ENCODE peak calls at places on chromosomes 12 and 14, in four cellular contexts. G is renal cortical epithelial cell, T is T-helper 1 cell, Z is iris pigment epithelial cell. C is an unnamed sample.
A peak's percentile ranks its signal among the peaks of the same experiment; 100 is the strongest.

GRCh38 chr12:67760586-67761275 is 112.2 kb downstream of the DYRK2 start:
- DNase-seq in T (no peak), G (peak; percentile 27), Z (peak; percentile 34), C (no peak)

GRCh38 chr14:58965601-58966000 is 222.9 kb upstream of the DAAM1 start:
- DNase-seq in T (no peak), G (no peak), Z (no peak), C (no peak)

GRCh38 chr12:32400114-32400672 is 835 bp downstream of the FGD4 start:
- DNase-seq in T (no peak), G (peak; percentile 47), Z (no peak), C (no peak)

GRCh38 chr12:108129017-108129812 is at the start of gene WSCD2:
- DNase-seq in T (no peak), Z (peak; percentile 10), G (no peak), C (no peak)

GRCh38 chr12:57261385-57261784 is 10.4 kb upstream of the STAC3 start:
- DNase-seq in Z (no peak), T (no peak), G (no peak), C (no peak)

GRCh38 chr12:55068416-55069010 is 48.7 kb downstream of the NEUROD4 start:
- DNase-seq in T (no peak), G (peak; percentile 55), Z (peak; percentile 60), C (no peak)

GRCh38 chr14:32399920-32400319 is 70.8 kb downstream of the AKAP6 start:
- DNase-seq in T (no peak), Z (no peak), G (no peak), C (no peak)

GRCh38 chr12:2311001-2311778 is 258.4 kb downstream of the CACNA1C start:
- DNase-seq in T (no peak), G (peak; percentile 70), Z (peak; percentile 40), C (no peak)

GRCh38 chr12:6052940-6053329 is 71.5 kb downstream of the VWF start:
- DNase-seq in G (peak; percentile 40), T (no peak), Z (peak; percentile 62), C (no peak)

GRCh38 chr12:111435661-111436201 is 30.0 kb downstream of the SH2B3 start:
- DNase-seq in G (no peak), T (no peak), Z (no peak), C (no peak)

GRCh38 chr14:87066221-87066817 is 926.7 kb downstream of the GALC start:
- DNase-seq in G (peak; percentile 11), Z (no peak), T (no peak), C (no peak)

GRCh38 chr12:20154060-20154459 is 214.3 kb upstream of the PDE3A start:
- DNase-seq in T (no peak), Z (peak; percentile 53), G (peak; percentile 43), C (no peak)

C was measured in effector CD4-positive, alpha-beta T cell.